ENCODE peak calls at places on chromosomes 5 and 9, in six cellular contexts. One of them, this sample, is unnamed.

GRCh38 chr9:20732118-20732517 is 48.1 kb downstream of the FOCAD start:
- DNase-seq in NCI-H1417: no peak
- DNase-seq in iris pigment epithelial cell: peak
- DNase-seq in CD8-positive, alpha-beta memory T cell: no peak
- DNase-seq in body of pancreas: no peak
- DNase-seq in anterior cingulate cortex: no peak
- DNase-seq in this sample: no peak

GRCh38 chr9:14806941-14807340 is 84.4 kb upstream of the CER1 start:
- DNase-seq in iris pigment epithelial cell: peak
- DNase-seq in anterior cingulate cortex: no peak
- DNase-seq in body of pancreas: no peak
- DNase-seq in NCI-H1417: no peak
- DNase-seq in CD8-positive, alpha-beta memory T cell: no peak
- DNase-seq in this sample: no peak

GRCh38 chr5:158414333-158414762 is 555.4 kb upstream of the CLINT1 start:
- DNase-seq in CD8-positive, alpha-beta memory T cell: no peak
- DNase-seq in NCI-H1417: no peak
- DNase-seq in anterior cingulate cortex: no peak
- DNase-seq in body of pancreas: no peak
- DNase-seq in iris pigment epithelial cell: no peak
- DNase-seq in this sample: no peak

GRCh38 chr9:117074782-117075510 is 339.9 kb downstream of the ASTN2 start:
- DNase-seq in iris pigment epithelial cell: no peak
- DNase-seq in CD8-positive, alpha-beta memory T cell: no peak
- DNase-seq in NCI-H1417: peak
- DNase-seq in body of pancreas: no peak
- DNase-seq in anterior cingulate cortex: no peak
- DNase-seq in this sample: no peak

GRCh38 chr5:169164481-169164925 is 136.4 kb downstream of the SLIT3 start:
- DNase-seq in iris pigment epithelial cell: no peak
- DNase-seq in CD8-positive, alpha-beta memory T cell: no peak
- DNase-seq in body of pancreas: peak
- DNase-seq in anterior cingulate cortex: peak
- DNase-seq in NCI-H1417: no peak
- DNase-seq in this sample: no peak

GRCh38 chr5:81717815-81718214 is 33.1 kb downstream of the SSBP2 start:
- DNase-seq in CD8-positive, alpha-beta memory T cell: no peak
- DNase-seq in body of pancreas: no peak
- DNase-seq in NCI-H1417: no peak
- DNase-seq in anterior cingulate cortex: no peak
- DNase-seq in iris pigment epithelial cell: peak
- DNase-seq in this sample: no peak

GRCh38 chr5:169941542-169941941 is 38.8 kb downstream of the INSYN2B start:
- DNase-seq in NCI-H1417: no peak
- DNase-seq in iris pigment epithelial cell: no peak
- DNase-seq in CD8-positive, alpha-beta memory T cell: no peak
- DNase-seq in body of pancreas: no peak
- DNase-seq in anterior cingulate cortex: no peak
- DNase-seq in this sample: no peak

GRCh38 chr5:93088566-93088965 is 492.5 kb downstream of the NR2F1-AS1 start:
- DNase-seq in iris pigment epithelial cell: no peak
- DNase-seq in CD8-positive, alpha-beta memory T cell: no peak
- DNase-seq in anterior cingulate cortex: no peak
- DNase-seq in NCI-H1417: no peak
- DNase-seq in body of pancreas: no peak
- DNase-seq in this sample: no peak

GRCh38 chr9:21031091-21031817 is at the start of gene HACD4:
- DNase-seq in body of pancreas: peak
- DNase-seq in NCI-H1417: peak
- DNase-seq in CD8-positive, alpha-beta memory T cell: peak
- DNase-seq in iris pigment epithelial cell: peak
- DNase-seq in anterior cingulate cortex: peak
- DNase-seq in this sample: peak

GRCh38 chr5:137734962-137735530 is 843 bp downstream of the KLHL3 start:
- DNase-seq in CD8-positive, alpha-beta memory T cell: no peak
- DNase-seq in iris pigment epithelial cell: peak
- DNase-seq in anterior cingulate cortex: peak
- DNase-seq in NCI-H1417: peak
- DNase-seq in body of pancreas: peak
- DNase-seq in this sample: no peak

GRCh38 chr9:124206391-124206790 is 51.4 kb upstream of the NEK6 start:
- DNase-seq in CD8-positive, alpha-beta memory T cell: no peak
- DNase-seq in iris pigment epithelial cell: no peak
- DNase-seq in NCI-H1417: peak
- DNase-seq in body of pancreas: no peak
- DNase-seq in anterior cingulate cortex: no peak
- DNase-seq in this sample: peak

GRCh38 chr5:120293796-120294195 is 170.3 kb upstream of the PRR16 start:
- DNase-seq in CD8-positive, alpha-beta memory T cell: no peak
- DNase-seq in NCI-H1417: no peak
- DNase-seq in iris pigment epithelial cell: peak
- DNase-seq in body of pancreas: no peak
- DNase-seq in anterior cingulate cortex: no peak
- DNase-seq in this sample: no peak

GRCh38 chr9:33924978-33925797 is 108.2 kb downstream of the UBE2R2 start:
- DNase-seq in anterior cingulate cortex: peak
- DNase-seq in body of pancreas: peak
- DNase-seq in iris pigment epithelial cell: peak
- DNase-seq in NCI-H1417: peak
- DNase-seq in CD8-positive, alpha-beta memory T cell: no peak
- DNase-seq in this sample: no peak

GRCh38 chr9:124242331-124243194 is 15.2 kb upstream of the NEK6 start:
- DNase-seq in NCI-H1417: no peak
- DNase-seq in CD8-positive, alpha-beta memory T cell: no peak
- DNase-seq in body of pancreas: no peak
- DNase-seq in anterior cingulate cortex: no peak
- DNase-seq in iris pigment epithelial cell: peak
- DNase-seq in this sample: no peak

This sample was measured in DMS153.